ENCODE peak calls at places on chromosomes 7 and 10, in five cellular contexts. C, T, D, Y and N are unnamed samples. For H3K4me1, the result is how much of the 10 kb centered on the place peaks cover.

GRCh38 chr10:70508912-70509366 is 30.4 kb downstream of the PALD1 start:
- DNase-seq in T (no peak), D (no peak), Y (peak), C (peak), N (peak)

GRCh38 chr7:129783097-129783919 is 169.5 kb downstream of the UBE2H start:
- DNase-seq in Y (no peak), T (no peak), D (no peak), C (no peak), N (peak)

GRCh38 chr10:120789804-120790203 is 61.4 kb upstream of the WDR11 start:
- DNase-seq in C (no peak), D (no peak), Y (no peak), T (no peak), N (no peak)

GRCh38 chr10:61021926-61022325 is 77.9 kb upstream of the RHOBTB1 start:
- DNase-seq in D (no peak), C (no peak), Y (no peak), T (no peak), N (no peak)

GRCh38 chr7:1537631-1538412 is 7.3 kb downstream of the MAFK start:
- DNase-seq in D (peak), Y (peak), T (peak), C (peak), N (peak)

GRCh38 chr10:64771253-64771652 is 1250.1 kb downstream of the REEP3 start:
- DNase-seq in D (no peak), Y (no peak), C (no peak), T (no peak), N (no peak)

GRCh38 chr7:116210345-116211005 is at the start of gene TES:
- DNase-seq in C (peak), T (peak), Y (peak), D (peak), N (peak)

GRCh38 chr7:31105256-31105950 is 53.3 kb downstream of the ADCYAP1R1 start:
- DNase-seq in T (no peak), Y (no peak), C (no peak), D (peak), N (peak)

GRCh38 chr7:42494722-42495121 is 257.7 kb upstream of the GLI3 start:
- DNase-seq in Y (no peak), T (peak), C (no peak), D (no peak), N (no peak)

GRCh38 chr7:17307033-17307432 is 8.6 kb downstream of the AHR start:
- DNase-seq in D (no peak), C (no peak), T (no peak), Y (no peak), N (no peak)
- H3K27ac ChIP-seq in D (no peak), C (peak), T (no peak), Y (no peak), N (no peak)

GRCh38 chr10:124723826-124724225 is 20.4 kb downstream of the FAM53B start:
- DNase-seq in D (peak), T (no peak), Y (no peak), C (no peak), N (no peak)

GRCh38 chr10:124722812-124723783 is 21.1 kb downstream of the FAM53B start:
- DNase-seq in T (peak), C (no peak), D (peak), Y (no peak), N (no peak)

GRCh38 chr10:124719213-124719851 is 24.8 kb downstream of the FAM53B start:
- DNase-seq in C (no peak), Y (peak), D (peak), T (peak), N (peak)

GRCh38 chr10:124724279-124725027 is 19.7 kb downstream of the FAM53B start:
- DNase-seq in T (peak), D (peak), Y (no peak), C (no peak), N (no peak)

GRCh38 chr10:124721295-124722052 is 22.7 kb downstream of the FAM53B start:
- DNase-seq in T (no peak), Y (no peak), C (no peak), D (no peak), N (no peak)
- H3K4me1 ChIP-seq in T (half or more), Y (under half), C (under half), D (half or more), N (under half)

GRCh38 chr7:22720791-22721786 is 5.9 kb upstream of the IL6 start:
- DNase-seq in Y (no peak), C (no peak), D (no peak), T (no peak), N (no peak)
- H3K27ac ChIP-seq in Y (no peak), C (no peak), D (no peak), T (no peak), N (no peak)

DNA sequence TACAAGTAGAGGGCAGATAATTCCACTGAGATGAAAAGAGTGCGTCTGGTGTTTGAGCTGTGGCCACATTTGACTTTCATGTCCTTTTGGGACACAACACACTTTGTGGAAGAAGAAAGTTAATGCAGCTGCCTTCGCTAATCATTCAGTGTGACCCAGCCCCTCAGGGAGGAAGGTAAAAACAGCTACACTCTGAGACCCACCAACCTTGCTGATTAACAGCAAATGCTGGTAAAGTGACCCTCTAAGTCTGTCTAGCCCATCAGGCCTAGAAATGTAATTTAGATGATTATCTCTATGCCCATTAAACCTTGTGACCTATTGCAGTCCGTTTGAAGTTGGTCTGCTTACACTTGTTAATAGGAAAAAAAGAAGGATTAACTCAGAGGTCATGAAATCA is 161.9 kb upstream of the WNT16 start:
- DNase-seq in Y (no peak), C (no peak), T (no peak), D (no peak), N (no peak)
- H3K4me1 ChIP-seq in Y (under half), C (under half), T (under half), D (under half), N (under half)

DNA sequence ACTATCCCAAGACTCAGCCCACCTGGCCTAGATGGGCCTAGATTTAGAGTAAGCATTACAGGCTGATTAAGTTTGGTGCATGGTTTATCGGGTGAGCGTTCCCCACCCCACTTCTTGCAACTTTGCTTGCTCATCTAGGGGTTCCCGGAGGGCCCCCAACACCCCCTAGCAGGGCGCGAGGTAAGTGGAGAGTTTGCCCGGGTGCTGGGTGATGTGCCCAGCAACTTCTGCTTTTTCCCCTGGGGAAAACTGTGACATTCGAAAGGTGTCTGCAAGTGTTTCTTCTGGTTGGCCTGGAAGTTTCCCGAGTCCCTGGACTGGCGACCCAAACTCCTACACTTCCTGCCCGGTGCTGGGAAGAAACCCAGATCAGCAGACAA is 31.7 kb downstream of the SKIDA1 start:
- DNase-seq in D (no peak), T (no peak), Y (no peak), C (no peak), N (no peak)
- H3K27ac ChIP-seq in D (no peak), T (no peak), Y (no peak), C (no peak), N (no peak)

DNA sequence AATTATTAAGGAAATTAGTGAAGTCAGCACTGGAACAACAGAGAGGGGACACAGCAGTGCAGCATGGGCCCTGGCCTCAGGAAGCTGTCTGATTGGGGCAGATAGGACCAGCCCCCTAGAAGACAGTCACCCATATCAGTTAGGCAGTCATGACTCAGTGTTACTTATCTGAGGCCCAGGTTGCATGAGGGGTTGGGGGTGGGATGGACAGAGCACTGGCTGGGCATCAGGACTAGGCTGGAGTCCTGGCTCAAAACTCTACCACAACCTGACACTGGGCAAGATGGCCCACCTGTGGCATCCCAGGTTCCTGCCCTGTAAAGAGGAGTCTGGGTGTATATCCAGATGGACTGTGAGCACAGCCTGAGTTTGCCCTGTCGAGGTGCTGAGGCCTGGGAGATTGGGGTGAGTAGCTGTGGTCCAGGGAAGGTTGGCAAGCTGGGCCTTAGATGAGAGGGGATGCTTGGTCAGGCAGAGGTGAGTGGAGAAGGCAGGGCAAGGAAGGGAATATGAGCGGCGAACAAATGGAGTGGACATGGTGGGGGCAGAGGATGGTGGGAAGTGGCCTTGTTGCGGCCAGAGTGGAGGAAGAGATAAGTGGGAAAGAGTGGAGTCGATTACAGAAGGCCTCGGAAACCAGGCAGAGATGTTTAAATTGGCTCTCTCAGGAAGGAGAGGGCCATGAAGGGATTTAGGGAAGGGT is 37.5 kb downstream of the HK1 start:
- DNase-seq in Y (no peak), T (no peak), D (no peak), C (no peak), N (peak)
- H3K4me1 ChIP-seq in Y (half or more), T (under half), D (under half), C (under half), N (under half)